ENCODE peak calls at places on chromosomes 7 and 10, in four cellular contexts. V is K562, X is uterus, R is AG04450. Q is an unnamed sample.

GRCh38 chr7:99036531-99037175 is 107.3 kb downstream of the SMURF1 start:
- DNase-seq in R (no peak), X (no peak), V (peak), Q (no peak)

GRCh38 chr10:78458983-78459638 is 425.4 kb downstream of the RPS24 start:
- DNase-seq in R (peak), X (peak), V (peak), Q (no peak)

GRCh38 chr10:36515313-36515712 is 610.1 kb upstream of the ANKRD30A start:
- DNase-seq in V (no peak), R (no peak), X (no peak), Q (no peak)

GRCh38 chr10:76453328-76453727 is 1021.9 kb downstream of the LRMDA start:
- DNase-seq in R (no peak), V (no peak), X (no peak), Q (no peak)

GRCh38 chr10:43806851-43807640 is 158.4 kb upstream of the ZNF32 start:
- DNase-seq in R (no peak), X (no peak), V (no peak), Q (no peak)

GRCh38 chr7:75649462-75649861 is 89.3 kb downstream of the HIP1 start:
- DNase-seq in X (peak), R (no peak), V (no peak), Q (peak)

GRCh38 chr10:23070819-23071218 is 24.6 kb upstream of the MSRB2 start:
- DNase-seq in X (no peak), V (no peak), R (no peak), Q (no peak)

GRCh38 chr7:134701272-134701671 is 54.6 kb downstream of the BPGM start:
- DNase-seq in R (no peak), V (peak), X (no peak), Q (no peak)

GRCh38 chr10:13100349-13101294 is 659 bp downstream of the OPTN start:
- DNase-seq in R (no peak), V (peak), X (peak), Q (peak)

GRCh38 chr7:123748171-123748733 is 551 bp downstream of the WASL start:
- DNase-seq in V (peak), X (peak), R (no peak), Q (no peak)
- TF ChIP-seq CTCF in V (no peak), X (no peak), R (peak), Q (no peak)

DNA sequence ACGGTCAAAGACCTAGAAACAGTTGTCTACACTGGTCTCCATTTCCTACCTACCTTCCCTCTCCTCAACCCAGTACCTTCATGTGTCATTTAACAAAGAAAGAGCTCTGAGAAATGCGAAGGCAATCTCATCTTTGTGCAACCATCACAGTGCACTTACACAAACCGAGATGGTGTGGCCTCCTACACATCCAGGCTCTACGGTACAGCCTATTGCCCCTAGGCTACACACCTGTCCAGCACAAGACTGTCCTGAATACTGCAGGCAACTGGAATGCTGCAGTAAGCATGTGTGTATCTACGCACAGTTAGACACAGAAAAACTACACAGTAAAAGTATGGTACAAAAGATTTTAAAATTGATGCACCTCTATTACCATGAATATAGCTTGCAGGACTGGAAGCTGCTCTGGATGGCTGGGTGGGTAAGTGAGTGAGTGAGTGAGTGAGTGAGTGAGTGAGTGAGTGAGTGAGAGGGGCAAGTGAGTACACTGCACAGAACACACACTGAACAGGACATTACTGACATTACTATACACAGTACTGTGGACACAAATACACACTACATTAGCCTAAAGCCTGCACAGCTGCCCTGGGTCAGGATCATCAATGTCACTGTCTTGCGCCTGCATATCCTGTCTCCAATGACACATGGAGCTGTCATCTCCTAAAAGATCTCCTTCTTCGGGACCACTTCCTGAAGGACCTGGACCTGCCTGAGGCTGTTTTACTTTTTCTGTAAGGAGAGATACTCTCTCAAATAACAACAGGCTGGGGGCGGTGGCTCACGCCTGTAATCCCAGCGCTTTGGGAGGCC is 18.5 kb downstream of the ITGB1 start:
- DNase-seq in R (no peak), V (no peak), X (no peak), Q (no peak)
- H3K27ac ChIP-seq in R (peak), V (no peak), X (peak), Q (no peak)

GRCh38 chr10:110387983-110388681 is 83.4 kb upstream of the SMNDC1 start:
- DNase-seq in R (no peak), X (no peak), V (no peak), Q (no peak)
- TF ChIP-seq CTCF in R (no peak), X (no peak), V (no peak), Q (no peak)

GRCh38 chr7:106312099-106312871 is 27.5 kb upstream of the NAMPT start:
- DNase-seq in R (no peak), V (no peak), X (no peak), Q (peak)

GRCh38 chr7:106313456-106313891 is 28.7 kb upstream of the NAMPT start:
- DNase-seq in V (no peak), R (peak), X (no peak), Q (peak)

GRCh38 chr7:106312906-106313305 is 28.1 kb upstream of the NAMPT start:
- DNase-seq in R (no peak), V (no peak), X (no peak), Q (no peak)

GRCh38 chr7:106314875-106315274 is 30.1 kb upstream of the NAMPT start:
- DNase-seq in R (no peak), X (no peak), V (no peak), Q (no peak)

DNA sequence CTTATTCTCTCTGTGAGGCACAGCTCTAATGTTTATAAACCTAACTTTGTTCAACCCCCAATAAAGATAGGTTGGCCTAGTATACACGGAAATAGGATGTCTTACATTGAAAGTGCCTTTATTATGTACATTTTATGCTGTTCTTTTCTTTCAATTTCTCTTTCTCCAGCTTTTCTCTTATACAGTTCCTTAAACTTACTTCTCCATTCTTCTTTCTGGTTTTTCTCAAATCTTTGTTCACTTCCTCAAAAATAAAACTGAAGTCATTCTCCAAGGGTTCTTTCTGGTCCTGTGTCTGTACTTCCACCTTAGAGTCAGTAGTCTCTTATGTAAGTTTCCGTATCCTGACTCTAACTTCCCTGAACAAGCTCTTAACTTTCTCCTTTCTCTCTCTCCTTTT is 29.2 kb upstream of the NAMPT start:
- DNase-seq in V (no peak), R (no peak), X (no peak), Q (no peak)
- H3K27ac ChIP-seq in V (no peak), R (no peak), X (no peak), Q (no peak)

DNA sequence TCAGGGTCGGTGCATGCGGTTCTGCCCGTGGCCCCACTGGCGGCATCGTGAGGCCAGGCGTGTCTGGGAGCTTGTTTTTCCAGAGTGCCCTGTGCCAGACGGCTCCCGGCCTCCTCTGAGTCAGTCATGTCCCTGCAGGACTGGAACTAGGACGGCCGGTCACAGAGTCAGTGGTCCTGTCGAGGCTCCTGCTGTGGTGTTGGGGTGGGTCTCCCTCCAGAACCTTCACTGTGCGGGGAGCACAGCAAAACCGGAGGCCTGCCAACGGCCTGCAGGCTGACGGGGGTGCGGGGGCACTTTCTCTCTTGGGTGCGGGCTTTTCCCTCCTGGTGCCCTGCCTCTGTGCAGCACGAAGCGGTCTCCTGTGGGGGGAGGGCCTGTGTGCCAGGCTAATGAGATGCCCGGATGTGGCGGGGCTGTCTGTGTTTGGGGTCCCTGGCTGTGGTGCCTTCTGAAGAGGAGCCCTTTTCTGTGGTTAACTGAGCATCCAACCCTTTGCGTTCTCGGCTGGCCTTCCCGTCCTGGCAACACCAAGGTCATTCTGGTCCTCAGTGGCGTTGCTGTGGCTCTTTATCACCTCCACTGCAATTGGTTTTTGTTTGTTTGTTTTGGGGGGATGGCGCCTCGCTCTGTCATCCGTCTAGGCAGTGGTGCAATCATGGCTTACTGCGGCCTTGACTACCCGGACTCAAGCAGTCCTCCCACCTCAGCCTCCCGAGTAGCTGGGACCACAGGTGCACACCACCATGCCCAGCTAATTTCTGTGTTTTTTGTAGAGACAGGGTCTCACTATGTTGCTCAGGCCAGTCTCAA is 8.0 kb downstream of the GET4 start:
- DNase-seq in V (no peak), X (no peak), R (no peak), Q (no peak)
- TF ChIP-seq CTCF in V (no peak), X (no peak), R (no peak), Q (no peak)

GRCh38 chr7:50396856-50397255 is 53.3 kb downstream of the FIGNL1 start:
- DNase-seq in X (no peak), V (no peak), R (no peak), Q (no peak)

GRCh38 chr7:50399635-50400034 is 50.5 kb downstream of the FIGNL1 start:
- DNase-seq in X (no peak), V (no peak), R (no peak), Q (no peak)

GRCh38 chr7:50399206-50399605 is 50.9 kb downstream of the FIGNL1 start:
- DNase-seq in R (no peak), V (no peak), X (no peak), Q (no peak)

GRCh38 chr7:50397971-50398324 is 52.2 kb downstream of the FIGNL1 start:
- DNase-seq in V (no peak), R (no peak), X (no peak), Q (no peak)

GRCh38 chr7:50397320-50397970 is 52.7 kb downstream of the FIGNL1 start:
- DNase-seq in V (no peak), X (no peak), R (no peak), Q (no peak)
- H3K27ac ChIP-seq in V (no peak), X (no peak), R (no peak), Q (no peak)